ENCODE peak calls at places on chromosome 12, in ten cellular contexts. E, S, Z, I, M, B, W, G, V and D are unnamed samples.

GRCh38 chr12:25491396-25491948 is 61.6 kb downstream of the LMNTD1 start:
- DNase-seq in W (no peak), E (no peak), V (no peak), Z (no peak), G (no peak), S (no peak), B (no peak), M (no peak), I (no peak), D (no peak)

GRCh38 chr12:77032406-77032805 is 33.0 kb downstream of the E2F7 start:
- DNase-seq in I (no peak), V (no peak), W (no peak), M (peak; percentile 10), E (no peak), G (no peak), B (no peak), Z (no peak), S (no peak), D (no peak)

GRCh38 chr12:15074351-15074750 is 101.5 kb downstream of the PDE6H start:
- DNase-seq in M (no peak), Z (no peak), I (no peak), G (no peak), W (no peak), B (no peak), V (no peak), E (no peak), S (no peak), D (no peak)

GRCh38 chr12:109114644-109115043 is 1.7 kb upstream of the ACACB start:
- DNase-seq in W (no peak), S (no peak), G (no peak), V (no peak), E (no peak), M (no peak), Z (no peak), B (no peak), I (no peak), D (no peak)

GRCh38 chr12:52355181-52355580 is 12.1 kb downstream of the KRT85 start:
- DNase-seq in W (no peak), B (no peak), V (no peak), I (no peak), S (no peak), G (no peak), E (no peak), M (no peak), Z (peak; percentile 68), D (no peak)

GRCh38 chr12:86456241-86456640 is 200.1 kb upstream of the MGAT4C start:
- DNase-seq in I (no peak), E (no peak), M (no peak), W (no peak), S (no peak), G (no peak), B (no peak), Z (no peak), V (no peak), D (no peak)

GRCh38 chr12:102769323-102769916 is 147.6 kb downstream of the PAH start:
- DNase-seq in S (peak; percentile 80), Z (peak; percentile 87), B (peak; percentile 26), W (peak; percentile 47), E (peak; percentile 53), G (peak; percentile 57), I (no peak), V (peak; percentile 25), M (peak; percentile 19), D (peak; percentile 58)

GRCh38 chr12:24198070-24198469 is 248.6 kb upstream of the SOX5 start:
- DNase-seq in M (no peak), S (no peak), W (no peak), E (no peak), G (no peak), V (no peak), B (no peak), Z (no peak), I (no peak), D (no peak)

GRCh38 chr12:12560587-12561304 is 1.9 kb downstream of the DUSP16 start:
- DNase-seq in V (peak; percentile 78), E (peak; percentile 74), G (peak; percentile 79), M (peak; percentile 35), B (no peak), Z (no peak), S (peak; percentile 35), I (no peak), W (peak; percentile 40), D (peak; percentile 57)
- TF ChIP-seq POLR2A in V (peak; percentile 81), E (no peak), G (peak; percentile 95), M (no peak), B (no peak), Z (no peak), S (peak; percentile 77), I (peak; percentile 88), W (peak; percentile 6), D (peak; percentile 33)

GRCh38 chr12:123634142-123634561 is 523 bp downstream of the GTF2H3 start:
- DNase-seq in V (no peak), I (no peak), G (no peak), M (no peak), W (no peak), S (peak; percentile 34), Z (no peak), B (no peak), E (no peak), D (peak; percentile 6)

GRCh38 chr12:123633379-123634141 is at the start of the genes EIF2B1 and GTF2H3:
- DNase-seq in B (peak; percentile 94), W (peak; percentile 96), S (peak; percentile 97), Z (peak; percentile 99), G (peak; percentile 97), E (peak; percentile 97), V (peak; percentile 94), M (peak; percentile 96), I (peak; percentile 97), D (peak; percentile 96)
- TF ChIP-seq POLR2A in B (peak; percentile 94), W (peak; percentile 76), S (peak; percentile 80), Z (no peak), G (peak; percentile 87), E (no peak), V (peak; percentile 38), M (peak; percentile 80), I (peak; percentile 52), D (peak; percentile 78)

GRCh38 chr12:4287325-4288290 is 14.0 kb downstream of the CCND2 start:
- DNase-seq in I (no peak), B (no peak), Z (no peak), W (no peak), V (no peak), S (no peak), E (no peak), G (no peak), M (no peak), D (no peak)

GRCh38 chr12:4288296-4289019 is 14.9 kb downstream of the CCND2 start:
- DNase-seq in G (no peak), V (no peak), S (no peak), B (no peak), Z (no peak), W (no peak), E (no peak), M (no peak), I (no peak), D (no peak)

GRCh38 chr12:4286771-4287317 is 13.3 kb downstream of the CCND2 start:
- DNase-seq in W (peak; percentile 16), V (no peak), G (no peak), M (no peak), Z (peak; percentile 40), E (no peak), B (no peak), S (no peak), I (no peak), D (no peak)

GRCh38 chr12:4290011-4290790 is 16.6 kb downstream of the CCND2 start:
- DNase-seq in W (peak; percentile 17), S (no peak), I (no peak), G (no peak), B (no peak), V (no peak), E (no peak), Z (no peak), M (no peak), D (no peak)

DNA sequence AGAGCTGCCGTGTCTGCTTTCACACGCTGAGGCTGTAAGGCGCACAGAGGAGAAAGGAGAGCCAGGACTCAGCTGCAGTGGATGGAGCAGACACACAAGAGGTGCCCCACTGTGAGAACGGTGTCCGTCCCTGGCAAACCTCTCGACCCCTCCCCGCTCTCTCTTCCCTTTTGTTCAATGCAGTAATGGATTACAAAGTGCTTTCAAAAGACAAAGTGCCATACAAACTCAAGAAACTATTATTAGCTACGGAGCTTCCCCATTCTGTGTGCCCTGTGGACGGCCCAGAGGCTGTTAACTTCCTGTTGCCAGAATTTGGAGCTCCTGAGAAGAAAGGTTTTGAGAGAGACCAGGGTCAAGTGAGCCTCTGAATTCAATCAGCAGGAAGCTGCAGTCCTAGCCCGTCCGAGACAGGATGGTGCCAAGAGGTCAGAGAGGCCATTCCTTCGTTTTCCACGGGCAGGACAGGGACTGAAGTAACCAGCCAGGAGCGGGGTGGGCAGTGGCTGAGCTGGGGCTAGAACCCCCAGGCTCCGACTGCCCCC is 15.8 kb downstream of the CCND2 start:
- DNase-seq in W (peak; percentile 22), I (no peak), B (no peak), M (no peak), E (no peak), S (no peak), G (no peak), Z (no peak), V (no peak), D (no peak)
- TF ChIP-seq POLR2A in W (no peak), I (no peak), B (no peak), M (no peak), E (no peak), S (no peak), G (no peak), Z (no peak), V (no peak), D (no peak)

GRCh38 chr12:67594888-67595287 is 53.7 kb upstream of the DYRK2 start:
- DNase-seq in G (no peak), I (no peak), B (no peak), Z (no peak), S (no peak), M (no peak), W (no peak), E (no peak), V (no peak), D (no peak)

GRCh38 chr12:67593871-67594330 is 54.6 kb upstream of the DYRK2 start:
- DNase-seq in G (no peak), M (no peak), V (no peak), E (no peak), W (no peak), I (no peak), S (no peak), B (no peak), Z (no peak), D (no peak)

GRCh38 chr12:67593041-67593870 is 55.3 kb upstream of the DYRK2 start:
- DNase-seq in B (peak; percentile 87), E (peak; percentile 82), M (peak; percentile 24), Z (no peak), G (peak; percentile 67), S (no peak), V (peak; percentile 84), I (no peak), W (no peak), D (peak; percentile 73)

GRCh38 chr12:67590122-67590795 is 58.3 kb upstream of the DYRK2 start:
- DNase-seq in G (no peak), E (no peak), S (no peak), M (no peak), B (no peak), I (no peak), Z (no peak), V (no peak), W (no peak), D (no peak)

DNA sequence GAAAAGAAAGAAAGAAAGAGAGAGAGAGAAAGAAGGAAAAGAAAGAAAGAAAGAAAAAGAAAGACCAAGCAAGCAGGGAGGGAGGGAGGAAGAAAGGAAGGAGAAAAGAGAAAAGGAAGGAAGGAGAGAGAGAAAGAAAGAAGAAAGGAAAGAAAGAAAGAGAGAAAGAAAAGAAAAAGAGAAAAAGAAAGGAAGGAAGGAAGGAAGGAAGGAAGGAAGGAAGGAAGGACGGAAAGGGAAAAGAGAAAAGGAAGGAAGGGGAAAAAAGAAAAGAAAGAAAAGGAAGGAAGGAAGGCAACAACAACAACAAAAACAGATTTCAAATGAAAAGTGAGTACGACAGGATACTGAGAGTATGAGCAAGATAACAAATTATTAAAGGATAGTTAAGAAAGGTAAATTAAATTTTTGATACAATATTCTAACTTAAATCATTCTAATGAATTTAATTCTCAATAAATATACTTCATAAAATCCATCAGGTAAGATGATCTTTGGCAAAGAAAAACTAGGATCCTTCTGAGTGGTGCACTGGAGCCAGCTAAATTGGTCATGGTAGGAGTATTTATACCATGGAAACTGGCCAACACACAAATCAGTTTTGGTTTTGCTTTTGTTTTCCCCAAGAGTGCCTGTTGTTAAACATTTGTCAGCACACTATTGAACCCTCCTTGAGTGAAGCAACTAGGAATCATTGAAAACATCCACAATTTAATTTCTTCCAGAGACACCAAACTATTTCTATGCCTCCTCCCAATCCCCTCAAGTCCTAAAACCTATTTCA is 56.1 kb upstream of the DYRK2 start:
- DNase-seq in Z (no peak), W (no peak), M (peak; percentile 27), E (no peak), V (peak; percentile 34), G (no peak), S (no peak), I (no peak), B (peak; percentile 18), D (peak; percentile 27)
- TF ChIP-seq POLR2A in Z (no peak), W (no peak), M (no peak), E (no peak), V (no peak), G (no peak), S (no peak), I (no peak), B (no peak), D (no peak)